ENCODE peak calls at places on chromosome 14, in four cellular contexts. C is endodermal cell, R is ascending aorta, W is adrenal gland. H is an unnamed sample.

GRCh38 chr14:67424539-67424938 is 12.6 kb upstream of the PLEK2 start:
- DNase-seq in W (no peak), R (no peak), C (no peak), H (no peak)

GRCh38 chr14:59189281-59189821 is 884 bp downstream of the DAAM1 start:
- DNase-seq in C (peak; percentile 81), W (peak; percentile 15), R (no peak), H (no peak)

GRCh38 chr14:51394391-51394790 is 154.3 kb downstream of the TMX1 start:
- DNase-seq in C (no peak), W (no peak), R (no peak), H (no peak)

GRCh38 chr14:68364823-68365222 is 428.0 kb downstream of the ZFP36L1 start:
- DNase-seq in W (no peak), C (peak; percentile 66), R (no peak), H (no peak)

GRCh38 chr14:54548491-54548890 is 18.4 kb upstream of the SAMD4A start:
- DNase-seq in C (no peak), R (no peak), W (no peak), H (no peak)

GRCh38 chr14:93764211-93764659 is 24.1 kb downstream of the PRIMA1 start:
- DNase-seq in C (peak; percentile 60), R (no peak), W (no peak), H (peak; percentile 21)

GRCh38 chr14:68181395-68182326 is 362.1 kb downstream of the RAD51B start:
- DNase-seq in W (peak; percentile 21), C (no peak), R (no peak), H (no peak)

GRCh38 chr14:89836830-89837469 is 117.6 kb downstream of the EFCAB11 start:
- DNase-seq in W (no peak), C (no peak), R (no peak), H (no peak)

GRCh38 chr14:65434216-65434850 is 21.8 kb downstream of the FUT8 start:
- DNase-seq in C (peak; percentile 49), R (no peak), W (no peak), H (no peak)

GRCh38 chr14:47843236-47843635 is 167.8 kb upstream of the MDGA2 start:
- DNase-seq in W (no peak), R (no peak), C (no peak), H (no peak)

GRCh38 chr14:33210304-33210703 is 271.6 kb downstream of the NPAS3 start:
- DNase-seq in R (no peak), W (peak; percentile 22), C (peak; percentile 78), H (no peak)

GRCh38 chr14:68440776-68441175 is 352.1 kb downstream of the ZFP36L1 start:
- DNase-seq in W (no peak), C (no peak), R (no peak), H (no peak)

GRCh38 chr14:55340482-55340881 is 69.3 kb downstream of the FBXO34 start:
- DNase-seq in R (no peak), C (no peak), W (no peak), H (no peak)

GRCh38 chr14:22039938-22040780 is 366.5 kb upstream of the OR4E1 start:
- DNase-seq in C (no peak), R (no peak), W (no peak), H (no peak)

GRCh38 chr14:74619672-74620131 is 7.7 kb upstream of the LTBP2 start:
- DNase-seq in W (peak; percentile 66), R (peak; percentile 88), C (no peak), H (peak; percentile 90)

GRCh38 chr14:54828031-54828430 is 74.6 kb downstream of the GCH1 start:
- DNase-seq in C (no peak), R (no peak), W (no peak), H (no peak)

GRCh38 chr14:23639891-23640523 is 3.8 kb downstream of the DHRS2 start:
- DNase-seq in C (peak; percentile 7), W (no peak), R (no peak), H (no peak)

GRCh38 chr14:39431416-39432178 is 636 bp downstream of the FBXO33 start:
- DNase-seq in W (peak; percentile 46), C (peak; percentile 82), R (no peak), H (no peak)

GRCh38 chr14:100004392-100004791 is 60.8 kb upstream of the EVL start:
- DNase-seq in W (no peak), R (no peak), C (no peak), H (no peak)

GRCh38 chr14:38329236-38329635 is 73.3 kb upstream of the CLEC14A start:
- DNase-seq in W (no peak), C (no peak), R (no peak), H (no peak)

GRCh38 chr14:31930070-31930469 is 147.0 kb upstream of the ARHGAP5 start:
- DNase-seq in R (no peak), W (no peak), C (no peak), H (no peak)

GRCh38 chr14:54653764-54654469 is 87.0 kb downstream of the SAMD4A start:
- DNase-seq in W (peak; percentile 51), R (no peak), C (no peak), H (no peak)

GRCh38 chr14:86357119-86357518 is 827.2 kb downstream of the FLRT2 start:
- DNase-seq in R (no peak), C (no peak), W (no peak), H (no peak)

GRCh38 chr14:69138189-69138535 is 14.8 kb downstream of the DCAF5 start:
- DNase-seq in C (no peak), R (no peak), W (no peak), H (no peak)

GRCh38 chr14:69360438-69361108 is 37.5 kb downstream of the ERH start:
- DNase-seq in C (no peak), R (no peak), W (no peak), H (no peak)

GRCh38 chr14:99512571-99513182 is 31.5 kb downstream of the CCNK start:
- DNase-seq in C (no peak), W (no peak), R (no peak), H (no peak)

GRCh38 chr14:34981743-34982420 is 910 bp upstream of the SRP54 start:
- DNase-seq in C (peak; percentile 76), R (no peak), W (peak; percentile 34), H (no peak)

GRCh38 chr14:96538097-96538496 is 35.9 kb downstream of the PAPOLA start:
- DNase-seq in R (no peak), W (no peak), C (no peak), H (no peak)

GRCh38 chr14:65879218-65880009 is 466.9 kb downstream of the FUT8 start:
- DNase-seq in C (no peak), R (no peak), W (no peak), H (no peak)

GRCh38 chr14:52650774-52651173 is 44.6 kb downstream of the ERO1A start:
- DNase-seq in C (no peak), R (no peak), W (no peak), H (no peak)

GRCh38 chr14:99575043-99576023 is 28.7 kb downstream of the CCDC85C start:
- DNase-seq in W (peak; percentile 77), R (no peak), C (no peak), H (no peak)

GRCh38 chr14:20855652-20856291 is 35.4 kb upstream of the RNASE3 start:
- DNase-seq in W (peak; percentile 66), R (no peak), C (peak; percentile 86), H (no peak)

GRCh38 chr14:68144051-68144681 is 324.6 kb downstream of the RAD51B start:
- DNase-seq in W (peak; percentile 31), C (no peak), R (no peak), H (no peak)

GRCh38 chr14:41403360-41403759 is 203.3 kb upstream of the LRFN5 start:
- DNase-seq in C (no peak), W (no peak), R (no peak), H (no peak)

GRCh38 chr14:73462078-73462715 is 3.9 kb upstream of the NUMB start:
- DNase-seq in R (no peak), C (peak; percentile 55), W (peak; percentile 77), H (no peak)

GRCh38 chr14:50335389-50335788 is 23.3 kb downstream of the DMAC2L start:
- DNase-seq in R (no peak), C (peak; percentile 78), W (peak; percentile 35), H (no peak)

GRCh38 chr14:70057519-70058136 is 131.1 kb downstream of the SLC8A3 start:
- DNase-seq in R (no peak), W (no peak), C (no peak), H (no peak)

GRCh38 chr14:68190032-68190431 is 370.5 kb downstream of the RAD51B start:
- DNase-seq in W (no peak), C (no peak), R (no peak), H (no peak)

GRCh38 chr14:76780058-76780345 is 18.7 kb downstream of the VASH1 start:
- DNase-seq in W (no peak), R (no peak), C (peak; percentile 18), H (no peak)
- H3K27ac ChIP-seq in W (no peak overlapping the region), R (no peak overlapping the region), C (no peak overlapping the region), H (no peak overlapping the region)

DNA sequence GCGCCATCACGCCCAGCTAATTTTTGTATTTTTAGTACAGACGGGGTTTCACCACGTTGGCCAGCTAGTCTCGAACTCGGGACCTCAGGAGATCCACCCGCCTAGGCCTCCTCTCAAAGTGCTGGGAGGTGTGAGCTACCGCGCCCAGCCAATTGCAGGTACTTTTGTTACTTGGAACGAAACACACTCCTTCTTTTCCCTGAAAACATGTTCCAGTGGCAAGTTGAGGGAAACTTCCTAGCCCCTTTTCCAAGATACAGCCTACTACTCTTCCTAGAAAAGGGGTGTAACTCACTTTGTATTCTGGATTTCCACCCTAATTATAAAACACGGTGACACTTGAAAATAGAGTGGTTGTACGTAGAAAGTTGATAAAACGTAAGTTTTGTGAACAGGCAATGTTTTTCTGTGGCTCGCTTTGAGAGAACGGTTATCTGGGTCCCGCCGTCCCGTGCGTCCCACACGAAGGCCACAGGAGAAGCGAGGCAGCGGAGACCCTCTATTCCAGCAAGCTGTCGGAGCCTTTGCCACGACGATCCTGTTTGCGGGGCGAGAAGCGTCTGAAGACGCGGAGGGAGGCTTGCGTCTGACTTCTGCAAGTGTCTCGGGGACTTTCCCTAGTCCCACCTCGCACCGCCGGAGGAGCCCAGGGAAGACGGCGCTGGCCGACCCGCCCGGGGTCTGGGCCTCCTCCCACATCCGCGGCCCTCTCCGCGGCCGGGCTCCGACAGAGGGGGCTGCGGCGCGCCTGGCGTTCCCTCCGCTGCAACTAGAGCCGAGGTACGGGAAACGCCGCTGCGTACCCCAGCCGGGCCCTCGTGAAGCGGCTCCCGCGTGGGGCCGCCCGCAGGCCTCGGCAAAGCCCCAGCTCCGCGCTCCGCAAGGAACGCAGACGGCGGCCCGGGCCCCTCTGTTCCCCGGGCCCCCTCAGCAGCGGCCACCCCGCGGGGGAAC is 745 bp downstream of the CDCA4 start:
- DNase-seq in C (peak; percentile 72), W (no peak), R (no peak), H (no peak)
- TF ChIP-seq CTCF in C (peak; percentile 49), W (no peak), R (no peak), H (no peak)

DNA sequence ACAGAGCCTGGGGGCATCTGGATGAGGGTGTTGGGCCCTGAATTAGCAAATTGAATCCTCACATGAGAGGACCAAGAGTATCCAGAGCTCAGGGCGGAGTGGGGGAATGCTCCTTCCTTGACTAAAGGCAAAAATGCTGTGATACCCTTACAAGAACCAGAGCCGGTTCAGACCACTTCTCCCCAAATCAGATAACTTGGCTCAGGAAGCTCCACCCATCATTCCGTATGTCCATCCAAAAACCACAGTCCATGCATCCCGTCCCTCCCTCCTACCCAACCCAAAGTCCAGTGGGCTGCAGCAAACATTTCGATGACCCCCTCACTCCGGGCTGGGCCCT is 22.4 kb downstream of the DIO3 start:
- DNase-seq in W (no peak), C (no peak), R (no peak), H (no peak)
- H3K27ac ChIP-seq in W (no peak overlapping the region), C (no peak overlapping the region), R (no peak overlapping the region), H (no peak overlapping the region)

GRCh38 chr14:80977103-80977728 is 21.8 kb downstream of the TSHR start:
- DNase-seq in W (no peak), C (no peak), R (no peak), H (no peak)
- TF ChIP-seq CTCF in W (no peak), C (peak; percentile 60), R (no peak), H (no peak)

GRCh38 chr14:60649815-60650381 is 621 bp upstream of the SIX1 start:
- DNase-seq in W (no peak), R (no peak), C (peak; percentile 73), H (no peak)
- H3K27ac ChIP-seq in W (no peak overlapping the region), R (no peak overlapping the region), C (no peak overlapping the region), H (no peak overlapping the region)